ENCODE peak calls at places on chromosome 21, in seven cellular contexts. P is neuronal stem cell, T is IMR-90, S is H1, H is H9, J is mesenchymal stem cell, U is mesendoderm. I is an unnamed sample.

GRCh38 chr21:41247976-41248545 is 68.5 kb upstream of the FAM3B start:
- DNase-seq in T (no peak), S (no peak), H (no peak), P (no peak), J (no peak), U (no peak), I (no peak)

GRCh38 chr21:26385721-26386120 is 187.4 kb downstream of the CYYR1 start:
- DNase-seq in J (peak), H (no peak), U (no peak), S (no peak), P (no peak), T (no peak), I (no peak)

GRCh38 chr21:39483917-39484316 is 32.1 kb downstream of the SH3BGR start:
- DNase-seq in S (no peak), J (peak), H (no peak), U (no peak), P (no peak), T (peak), I (peak)

GRCh38 chr21:17512245-17513213 is at the start of gene CXADR:
- DNase-seq in H (peak), U (peak), P (peak), T (no peak), S (peak), J (peak), I (peak)

GRCh38 chr21:17442174-17442573 is 70.7 kb upstream of the CXADR start:
- DNase-seq in U (no peak), T (no peak), P (no peak), H (no peak), S (no peak), J (no peak), I (no peak)

GRCh38 chr21:9767592-9768375 is 753.6 kb upstream of the TPTE start:
- DNase-seq in H (no peak), S (no peak), U (no peak), J (no peak), T (no peak), P (no peak), I (no peak)

GRCh38 chr21:26835027-26835713 is 10.0 kb downstream of the ADAMTS1 start:
- DNase-seq in S (no peak), J (peak), U (peak), P (no peak), H (no peak), T (peak), I (peak)

GRCh38 chr21:25571726-25572121 is 35.6 kb downstream of the MRPL39 start:
- DNase-seq in J (no peak), P (no peak), S (no peak), H (no peak), T (no peak), U (no peak), I (no peak)

GRCh38 chr21:37204580-37204979 is 62.6 kb downstream of the VPS26C start:
- DNase-seq in P (no peak), S (no peak), U (no peak), T (peak), J (peak), H (no peak), I (no peak)

GRCh38 chr21:45357436-45358260 is 47.3 kb upstream of the COL18A1 start:
- DNase-seq in T (no peak), P (no peak), U (no peak), J (no peak), S (no peak), H (no peak), I (peak)

GRCh38 chr21:35401476-35401875 is 352.4 kb upstream of the RUNX1 start:
- DNase-seq in T (peak), H (no peak), S (no peak), U (peak), P (no peak), J (peak), I (no peak)
- H3K4ac ChIP-seq in T (no peak), H (no peak), S (no peak), U (no peak), P (no peak), J (no peak), I (no peak)

DNA sequence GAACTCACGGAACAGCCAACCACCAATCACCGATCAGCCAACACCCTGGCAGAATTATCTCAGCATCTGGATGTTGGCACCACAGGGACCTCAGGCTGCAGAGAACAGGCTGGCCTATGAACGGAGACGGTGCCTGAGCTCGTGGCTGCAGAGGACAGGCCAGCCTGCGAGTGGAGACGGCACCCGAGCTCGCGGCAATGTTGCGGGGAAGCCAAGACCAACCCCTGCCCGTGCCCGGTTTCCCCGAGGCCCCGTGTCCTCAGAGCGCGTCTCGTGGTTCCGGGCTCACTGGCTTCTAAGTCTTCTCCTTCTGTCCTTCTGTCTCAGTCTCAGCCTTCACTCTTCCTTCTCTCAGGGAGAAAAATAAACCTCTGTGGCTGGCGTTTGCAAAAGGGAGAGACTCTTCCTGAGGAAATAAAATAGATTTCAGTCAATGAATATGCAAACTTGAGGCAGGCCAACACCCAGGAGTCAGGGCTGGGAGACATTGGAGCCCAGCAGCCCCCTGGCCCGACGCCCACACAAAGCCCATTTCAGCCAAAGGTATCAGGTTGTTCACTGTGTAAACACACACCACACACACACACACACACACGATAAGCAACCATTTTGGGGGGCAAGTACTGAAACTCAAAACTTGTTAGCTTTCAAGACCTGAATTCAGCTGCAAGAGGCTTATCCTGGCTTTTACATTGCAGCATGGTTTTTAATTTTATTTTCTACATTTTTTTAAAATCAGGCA is 67.7 kb downstream of the SIK1 start:
- DNase-seq in U (no peak), P (no peak), J (no peak), S (no peak), H (no peak), T (no peak), I (no peak)
- H3K4ac ChIP-seq in U (no peak), P (peak), J (no peak), S (no peak), H (no peak), T (no peak), I (no peak)

GRCh38 chr21:44333701-44334636 is 5.2 kb downstream of the CFAP410 start:
- DNase-seq in H (no peak), P (no peak), S (no peak), T (no peak), J (no peak), U (no peak), I (peak)
- H3K4ac ChIP-seq in H (no peak), P (no peak), S (peak), T (no peak), J (no peak), U (no peak), I (no peak)

GRCh38 chr21:42455196-42455595 is 40.8 kb downstream of the RSPH1 start:
- DNase-seq in P (no peak), U (no peak), S (no peak), H (no peak), T (no peak), J (no peak), I (peak)

GRCh38 chr21:42454791-42455190 is 41.2 kb downstream of the RSPH1 start:
- DNase-seq in H (no peak), J (no peak), T (no peak), P (no peak), S (no peak), U (no peak), I (peak)

GRCh38 chr21:42456457-42456856 is 39.6 kb downstream of the RSPH1 start:
- DNase-seq in H (no peak), U (no peak), T (no peak), S (no peak), P (no peak), J (no peak), I (peak)

GRCh38 chr21:42454221-42454570 is 41.8 kb downstream of the RSPH1 start:
- DNase-seq in S (no peak), J (no peak), T (no peak), P (no peak), H (no peak), U (no peak), I (no peak)

GRCh38 chr21:42455754-42456440 is 40.1 kb downstream of the RSPH1 start:
- DNase-seq in P (no peak), U (no peak), H (no peak), T (no peak), J (no peak), S (no peak), I (no peak)
- H3K4ac ChIP-seq in P (no peak), U (no peak), H (no peak), T (no peak), J (no peak), S (no peak), I (no peak)

GRCh38 chr21:30189763-30190162 is 23.2 kb upstream of the CLDN17 start:
- DNase-seq in P (no peak), U (no peak), S (no peak), J (no peak), T (no peak), H (no peak), I (no peak)
- H3K4ac ChIP-seq in P (no peak), U (no peak), S (no peak), J (no peak), T (no peak), H (no peak), I (no peak)

GRCh38 chr21:31370893-31371652 is 27.0 kb upstream of the TIAM1 start:
- DNase-seq in H (no peak), T (peak), S (no peak), U (no peak), P (no peak), J (peak), I (no peak)

GRCh38 chr21:31374430-31374829 is 30.4 kb upstream of the TIAM1 start:
- DNase-seq in P (no peak), J (no peak), U (peak), H (no peak), S (peak), T (no peak), I (no peak)

GRCh38 chr21:31370281-31370892 is 26.3 kb upstream of the TIAM1 start:
- DNase-seq in P (no peak), S (no peak), H (no peak), J (no peak), T (no peak), U (no peak), I (no peak)

GRCh38 chr21:31372176-31372765 is 28.2 kb upstream of the TIAM1 start:
- DNase-seq in T (no peak), H (no peak), J (no peak), U (no peak), P (no peak), S (no peak), I (no peak)

DNA sequence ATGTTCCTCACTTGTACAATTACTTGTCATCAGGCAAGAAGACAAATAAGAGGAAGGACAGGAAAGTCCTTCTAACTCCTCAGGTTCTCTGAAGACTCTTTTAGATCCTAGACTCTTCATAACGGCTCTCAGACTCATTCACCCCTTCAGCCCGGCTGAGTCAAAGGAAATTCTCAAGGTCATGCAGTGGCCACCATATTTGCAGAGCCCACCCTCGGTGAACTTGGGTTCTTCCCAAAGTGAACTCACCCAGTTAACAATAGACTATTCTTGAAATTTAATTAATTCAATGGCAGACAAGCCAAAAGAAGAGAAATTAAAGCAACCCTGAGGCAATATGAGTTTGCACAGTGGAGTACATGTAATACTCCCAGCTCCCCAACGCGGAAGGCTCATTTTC is 27.7 kb upstream of the TIAM1 start:
- DNase-seq in S (no peak), T (no peak), H (no peak), P (no peak), J (no peak), U (no peak), I (no peak)
- H3K4ac ChIP-seq in S (no peak), T (no peak), H (no peak), P (no peak), J (no peak), U (no peak), I (no peak)

DNA sequence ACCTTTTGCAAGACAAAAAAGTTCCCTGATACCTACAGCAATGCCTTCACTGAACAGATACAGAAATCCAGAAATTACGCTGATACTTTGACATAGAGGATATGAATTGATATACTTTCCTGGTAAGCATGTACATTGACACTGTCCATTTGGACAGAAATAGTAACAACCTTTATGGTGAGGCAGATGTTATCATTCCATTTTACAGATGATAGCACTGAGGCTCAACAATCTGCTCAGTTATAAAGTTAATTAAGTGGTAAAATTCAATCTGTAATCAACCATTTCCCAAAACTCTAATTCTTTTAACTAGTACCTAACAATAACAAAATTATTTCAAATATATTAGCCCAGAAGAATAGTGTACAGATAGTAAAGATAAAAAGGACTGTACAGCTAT is 20.6 kb downstream of the SCAF4 start:
- DNase-seq in T (no peak), U (no peak), H (no peak), S (no peak), J (no peak), P (no peak), I (peak)
- H3K4ac ChIP-seq in T (peak), U (no peak), H (no peak), S (no peak), J (no peak), P (no peak), I (peak)

DNA sequence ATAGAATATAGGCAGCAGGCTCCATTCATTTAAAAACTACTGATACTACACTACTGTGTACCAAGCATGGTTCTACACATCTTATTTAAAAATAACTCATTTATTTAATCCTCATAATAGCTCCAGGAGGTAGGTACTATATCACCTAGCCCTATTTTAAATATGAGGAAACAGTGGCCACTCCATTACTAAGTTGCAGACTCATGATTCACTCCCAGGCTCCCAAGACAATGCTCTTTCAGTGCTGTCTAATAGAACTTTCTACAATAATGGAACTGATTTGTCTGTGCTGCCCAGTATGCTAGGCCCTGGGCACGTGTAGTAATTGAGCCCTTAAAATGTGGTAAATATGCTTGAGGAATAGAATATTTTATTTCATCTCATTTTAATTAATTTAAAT is 357.1 kb downstream of the LTN1 start:
- DNase-seq in H (no peak), T (no peak), P (no peak), J (no peak), U (no peak), S (no peak), I (no peak)
- H3K4ac ChIP-seq in H (no peak), T (peak), P (no peak), J (no peak), U (no peak), S (no peak), I (no peak)

DNA sequence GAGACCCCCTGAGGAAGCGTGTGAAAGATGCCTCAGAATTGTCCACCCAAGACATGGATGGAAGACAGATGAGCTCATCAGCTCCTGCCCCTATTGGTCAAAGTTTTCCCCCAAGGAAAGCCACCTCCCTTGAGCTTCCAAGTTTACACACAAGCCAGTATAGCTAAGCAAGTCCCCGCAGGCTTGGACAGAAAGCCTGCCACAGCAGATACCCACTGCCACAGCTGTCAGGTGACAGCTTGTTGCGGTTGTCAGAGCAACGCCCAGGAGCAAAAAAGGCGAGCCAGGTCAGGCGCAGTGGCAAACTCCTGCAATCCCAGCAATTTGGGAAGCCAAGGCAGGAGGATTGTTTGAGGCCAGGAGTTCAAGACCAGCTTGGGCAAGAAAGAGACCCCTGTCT is 60.9 kb upstream of the IFNAR2 start:
- DNase-seq in H (no peak), U (no peak), J (no peak), S (no peak), T (no peak), P (no peak), I (no peak)
- H3K4ac ChIP-seq in H (no peak), U (no peak), J (no peak), S (no peak), T (no peak), P (no peak), I (no peak)